ENCODE peak calls at places on chromosome 17, in five cellular contexts. Z is Peyer's patch, U is neural progenitor cell, I is keratinocyte, C is colonic mucosa. F is an unnamed sample.

GRCh38 chr17:19533718-19534561 is at the start of gene SLC47A1:
- DNase-seq in Z (no peak), U (peak; percentile 67), I (no peak), C (no peak), F (peak; percentile 50)

GRCh38 chr17:35877345-35878029 is 2.7 kb downstream of the CCL5 start:
- DNase-seq in Z (no peak), U (no peak), I (no peak), C (no peak), F (no peak)

GRCh38 chr17:21029515-21029914 is 13.3 kb downstream of the USP22 start:
- DNase-seq in Z (peak; percentile 19), U (no peak), I (no peak), C (no peak), F (no peak)

GRCh38 chr17:64387145-64387473 is 3.6 kb downstream of the PECAM1 start:
- DNase-seq in Z (peak; percentile 29), U (no peak), I (no peak), C (no peak), F (no peak)

GRCh38 chr17:18626152-18626870 is 17.9 kb downstream of the TBC1D28 start:
- DNase-seq in Z (no peak), U (no peak), I (no peak), C (no peak), F (no peak)

GRCh38 chr17:78020717-78021108 is 62.2 kb downstream of the TNRC6C start:
- DNase-seq in Z (no peak), U (no peak), I (no peak), C (no peak), F (no peak)

GRCh38 chr17:76716146-76716833 is 5.5 kb upstream of the MXRA7 start:
- DNase-seq in Z (peak; percentile 74), U (no peak), I (no peak), C (no peak), F (no peak)

GRCh38 chr17:48960834-48961515 is 7.4 kb downstream of the GIP start:
- DNase-seq in Z (no peak), U (peak; percentile 36), I (no peak), C (no peak), F (no peak)

GRCh38 chr17:59842901-59843652 is 49.7 kb downstream of the TUBD1 start:
- DNase-seq in Z (peak; percentile 82), U (no peak), I (peak; percentile 94), C (peak; percentile 76), F (no peak)

GRCh38 chr17:7081341-7082062 is 1.5 kb upstream of the CLEC10A start:
- DNase-seq in Z (peak; percentile 71), U (no peak), I (no peak), C (no peak), F (peak; percentile 21)
- TF ChIP-seq CTCF in Z (no peak), U (no peak), I (no peak), C (no peak), F (no peak)

DNA sequence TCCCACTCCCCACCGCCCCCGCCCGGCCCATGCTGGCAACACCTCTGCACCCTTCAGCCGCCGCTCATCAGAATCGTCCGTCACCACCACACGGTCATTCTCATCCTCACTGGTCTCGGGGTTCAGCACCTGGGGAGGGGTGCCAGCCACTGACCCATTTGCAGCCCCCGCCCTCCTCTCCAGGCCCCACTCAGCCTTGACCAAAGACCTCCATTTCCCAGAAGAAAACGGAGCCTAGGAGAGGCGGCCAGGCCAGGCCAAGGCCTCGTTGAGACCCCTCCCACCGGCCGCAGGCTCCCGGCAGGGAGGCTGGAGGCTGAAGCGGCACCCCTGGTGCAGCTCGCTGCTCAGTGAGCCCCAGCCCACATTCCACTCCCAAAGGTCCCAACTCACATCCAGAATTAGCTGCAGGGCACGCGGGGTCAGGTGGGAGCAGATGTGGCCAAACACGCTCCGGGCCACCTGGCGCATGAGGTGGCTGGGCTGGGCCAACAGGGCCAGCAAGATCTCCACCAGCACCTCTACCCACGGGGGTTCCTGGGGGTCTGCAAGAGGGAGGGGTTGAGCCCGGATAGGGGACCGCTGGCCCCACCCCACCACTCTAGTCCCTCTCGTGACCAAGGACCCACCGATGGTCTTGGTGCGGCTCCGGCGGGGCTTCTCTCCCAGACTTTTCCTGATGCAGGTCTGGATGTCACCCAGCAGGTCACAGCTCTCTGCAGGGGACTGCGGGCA is 9.8 kb downstream of the MYBBP1A start:
- DNase-seq in Z (no peak), U (no peak), I (no peak), C (no peak), F (no peak)
- H3K36me3 ChIP-seq in Z (no peaks in the 10 kb centered on the region), U (no peaks in the 10 kb centered on the region), I (peaks cover 63% of the 10 kb centered on the region), C (peaks cover 22% of the 10 kb centered on the region), F (peaks cover 3% of the 10 kb centered on the region)

GRCh38 chr17:27939489-27940465 is 46.6 kb upstream of the LYRM9 start:
- DNase-seq in Z (no peak), U (no peak), I (no peak), C (no peak), F (no peak)
- TF ChIP-seq CTCF in Z (no peak), U (no peak), I (no peak), C (no peak), F (no peak)

GRCh38 chr17:82922646-82923045 is 82.8 kb upstream of the ZNF750 start:
- DNase-seq in Z (peak; percentile 59), U (no peak), I (no peak), C (no peak), F (no peak)
- H3K36me3 ChIP-seq in Z (no peaks in the 10 kb centered on the region), U (no peaks in the 10 kb centered on the region), I (peaks cover 4% of the 10 kb centered on the region), C (no peaks in the 10 kb centered on the region), F (no peaks in the 10 kb centered on the region)

DNA sequence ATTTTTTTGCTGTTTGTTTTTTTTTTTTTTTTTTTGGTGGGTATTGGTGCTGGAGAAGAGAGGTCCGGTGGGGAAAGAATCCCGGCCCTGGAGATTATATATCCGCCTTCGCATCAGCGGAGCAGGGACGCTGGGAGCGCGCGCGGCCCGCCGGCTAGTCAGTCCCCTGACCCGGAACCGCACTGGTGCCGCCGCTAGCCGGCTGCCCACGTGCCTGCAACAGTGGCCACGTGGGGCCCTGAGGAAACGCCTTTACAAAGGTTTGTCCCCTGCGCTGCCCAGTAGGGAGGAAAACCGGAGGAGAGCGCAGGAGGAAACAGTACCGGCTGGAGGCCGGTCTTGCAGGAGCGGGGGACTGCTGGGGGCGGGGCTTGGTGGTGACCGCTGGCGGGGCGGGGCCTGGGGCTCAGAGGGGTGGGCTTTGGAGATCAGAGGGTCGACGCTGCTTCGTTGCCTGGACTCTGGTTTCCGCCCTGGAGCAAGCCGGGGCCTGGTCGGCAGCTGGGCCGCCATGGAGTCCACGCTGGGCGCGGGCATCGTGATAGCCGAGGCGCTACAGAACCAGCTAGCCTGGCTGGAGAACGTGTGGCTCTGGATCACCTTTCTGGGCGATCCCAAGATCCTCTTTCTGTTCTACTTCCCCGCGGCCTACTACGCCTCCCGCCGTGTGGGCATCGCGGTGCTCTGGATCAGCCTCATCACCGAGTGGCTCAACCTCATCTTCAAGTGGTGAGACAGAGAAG is at the start of gene G6PC3:
- DNase-seq in Z (peak; percentile 98), U (peak; percentile 99), I (peak; percentile 84), C (peak; percentile 98), F (peak; percentile 97)
- TF ChIP-seq CTCF in Z (peak; percentile 32), U (no peak), I (peak; percentile 3), C (no peak), F (no peak)

GRCh38 chr17:62059394-62059793 is 5.7 kb downstream of the MED13 start:
- DNase-seq in Z (no peak), U (no peak), I (no peak), C (no peak), F (no peak)
- H3K36me3 ChIP-seq in Z (no peaks in the 10 kb centered on the region), U (peaks cover 18% of the 10 kb centered on the region), I (peaks cover 2% of the 10 kb centered on the region), C (no peaks in the 10 kb centered on the region), F (peaks cover 3% of the 10 kb centered on the region)

DNA sequence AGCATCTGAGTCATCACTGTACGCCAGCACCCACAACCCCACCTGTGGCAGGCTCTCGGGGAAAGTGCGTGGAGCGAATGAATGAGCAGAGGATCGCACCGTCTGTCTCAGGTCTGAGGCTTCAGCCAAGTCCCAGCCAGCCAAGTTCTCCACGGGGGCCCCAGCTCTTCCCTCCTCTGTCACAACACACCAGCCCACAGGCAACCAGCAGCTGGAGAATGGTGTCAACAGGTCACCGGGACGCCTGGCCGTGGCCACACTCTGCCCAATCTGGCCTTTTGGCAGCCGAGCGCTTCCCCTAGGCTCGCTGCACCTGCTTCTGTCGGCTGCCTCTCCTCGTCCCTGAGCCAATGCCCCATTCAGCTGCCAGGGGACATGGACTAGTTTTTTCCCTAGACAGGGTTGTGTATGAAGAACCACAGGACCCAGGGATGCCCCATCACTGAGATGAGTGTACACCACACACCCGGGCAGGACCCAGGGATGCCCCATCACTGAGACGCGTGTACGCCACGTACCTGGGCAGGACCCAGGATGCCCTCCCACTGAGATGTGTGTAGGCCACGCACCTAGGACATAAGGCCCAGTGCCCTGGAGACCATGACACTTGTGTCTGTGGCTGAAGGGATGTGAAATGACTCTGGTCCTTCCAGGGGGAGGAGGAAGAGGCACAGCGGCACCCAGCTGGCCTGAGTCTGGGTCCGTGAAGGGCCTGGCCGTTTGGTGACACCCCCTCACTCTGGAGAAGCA is 52.8 kb downstream of the ABR start:
- DNase-seq in Z (no peak), U (no peak), I (no peak), C (no peak), F (no peak)
- TF ChIP-seq CTCF in Z (no peak), U (no peak), I (no peak), C (no peak), F (no peak)

F was measured in MM.1S.